ENCODE peak calls at places on chromosomes 13 and 19, in five cellular contexts. V, Q, H, C and A are unnamed samples.

GRCh38 chr13:23947893-23948292 is 50.6 kb upstream of the C1QTNF9B start:
- DNase-seq in V (no peak), Q (no peak), H (no peak), C (no peak), A (no peak)

GRCh38 chr13:97257800-97258799 is 36.0 kb downstream of the MBNL2 start:
- DNase-seq in V (no peak), Q (peak), H (no peak), C (peak), A (no peak)

GRCh38 chr13:74066937-74067336 is 67.3 kb downstream of the KLF12 start:
- DNase-seq in V (no peak), Q (no peak), H (no peak), C (no peak), A (no peak)

GRCh38 chr13:60572003-60572792 is 175.2 kb downstream of the TDRD3 start:
- DNase-seq in V (no peak), Q (no peak), H (no peak), C (peak), A (no peak)

GRCh38 chr19:3061214-3062161 is 807 bp downstream of the TLE5 start:
- DNase-seq in V (no peak), Q (no peak), H (peak), C (no peak), A (peak)

GRCh38 chr13:49341517-49341916 is 93.8 kb downstream of the CDADC1 start:
- DNase-seq in V (no peak), Q (no peak), H (no peak), C (no peak), A (no peak)

GRCh38 chr19:29372461-29372860 is 153.3 kb upstream of the VSTM2B start:
- DNase-seq in V (no peak), Q (no peak), H (no peak), C (no peak), A (no peak)

GRCh38 chr13:109778102-109778542 is 8.3 kb downstream of the IRS2 start:
- DNase-seq in V (peak), Q (no peak), H (peak), C (no peak), A (no peak)

GRCh38 chr19:19591133-19591825 is 27.2 kb downstream of the PBX4 start:
- DNase-seq in V (no peak), Q (peak), H (peak), C (peak), A (peak)

GRCh38 chr19:22030680-22031079 is 19.9 kb upstream of the ZNF208 start:
- DNase-seq in V (no peak), Q (no peak), H (no peak), C (no peak), A (no peak)

GRCh38 chr13:23739597-23739996 is 149.6 kb downstream of the MIPEP start:
- DNase-seq in V (no peak), Q (no peak), H (no peak), C (no peak), A (no peak)

GRCh38 chr13:42078113-42078769 is 29.8 kb downstream of the DGKH start:
- DNase-seq in V (no peak), Q (no peak), H (no peak), C (peak), A (no peak)

GRCh38 chr19:38039966-38040365 is 133.0 kb downstream of the SIPA1L3 start:
- DNase-seq in V (no peak), Q (no peak), H (no peak), C (no peak), A (no peak)

GRCh38 chr19:40284501-40285352 is at the start of gene AKT2:
- DNase-seq in V (no peak), Q (peak), H (no peak), C (no peak), A (peak)

GRCh38 chr13:26707122-26708006 is 53.2 kb downstream of the GPR12 start:
- DNase-seq in V (peak), Q (no peak), H (no peak), C (peak), A (no peak)

GRCh38 chr19:2385053-2385721 is 25.1 kb downstream of the TMPRSS9 start:
- DNase-seq in V (no peak), Q (no peak), H (peak), C (peak), A (no peak)

GRCh38 chr13:109700176-109700575 is 86.2 kb downstream of the IRS2 start:
- DNase-seq in V (no peak), Q (no peak), H (peak), C (no peak), A (no peak)

GRCh38 chr13:99606322-99607089 is 105.2 kb downstream of the TM9SF2 start:
- DNase-seq in V (peak), Q (no peak), H (peak), C (peak), A (peak)
- TF ChIP-seq POLR2AphosphoS5 in V (peak), Q (peak), H (peak), C (peak), A (peak)

GRCh38 chr19:43501661-43502418 is 2.7 kb downstream of the PHLDB3 start:
- DNase-seq in V (no peak), Q (no peak), H (no peak), C (no peak), A (no peak)
- TF ChIP-seq POLR2AphosphoS5 in V (no peak), Q (no peak), H (no peak), C (no peak), A (no peak)

DNA sequence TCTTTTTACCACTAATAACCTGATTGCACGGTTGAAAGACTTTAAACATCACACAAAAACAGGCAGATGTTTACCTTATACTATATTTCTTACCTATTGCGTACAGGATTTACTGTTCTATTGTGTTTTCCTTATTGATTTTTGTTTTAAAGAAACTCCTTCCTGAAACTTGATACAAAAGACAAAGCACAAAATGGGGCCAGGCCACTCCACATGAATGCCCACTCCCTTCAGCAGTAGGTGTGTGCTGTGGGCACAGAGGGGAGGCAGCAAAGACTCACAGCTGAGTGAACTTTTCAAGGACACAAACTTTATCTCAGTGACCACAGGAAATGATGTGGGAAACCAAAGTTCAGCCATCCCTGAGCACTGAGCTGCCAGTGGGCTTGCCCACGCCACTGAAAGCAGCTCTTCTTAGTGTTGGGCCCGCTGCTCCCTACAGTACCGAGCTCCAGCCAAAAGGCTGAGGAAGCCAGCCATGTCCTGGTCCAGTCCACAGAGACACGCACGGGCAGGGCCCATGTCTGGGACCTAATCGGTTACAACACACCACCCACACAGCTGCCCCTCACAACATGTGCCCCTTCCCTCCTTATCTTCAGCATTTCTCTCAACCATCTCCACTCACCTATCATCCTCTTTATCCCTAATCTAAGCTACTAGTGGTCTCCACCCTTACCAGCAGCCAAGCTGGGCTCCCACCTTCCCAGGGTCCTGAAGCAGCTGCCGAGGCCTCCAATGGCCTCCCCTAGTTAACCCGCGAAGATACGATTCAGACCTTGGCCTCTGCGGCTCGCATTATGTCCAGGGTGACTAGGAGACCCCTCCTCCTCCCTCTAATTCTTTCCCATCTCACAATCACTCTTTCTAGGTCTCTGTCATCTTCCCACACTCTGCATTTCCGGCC is 39.5 kb downstream of the ATP7B start:
- DNase-seq in V (peak), Q (no peak), H (no peak), C (peak), A (no peak)
- TF ChIP-seq POLR2AphosphoS5 in V (no peak), Q (no peak), H (no peak), C (no peak), A (no peak)

GRCh38 chr13:57507752-57508463 is 123.6 kb upstream of the PCDH17 start:
- DNase-seq in V (no peak), Q (no peak), H (no peak), C (no peak), A (no peak)
- TF ChIP-seq POLR2AphosphoS5 in V (no peak), Q (no peak), H (no peak), C (no peak), A (no peak)

GRCh38 chr13:65966991-65967451 is 1263.1 kb downstream of the PCDH9 start:
- DNase-seq in V (no peak), Q (no peak), H (no peak), C (peak), A (no peak)
- TF ChIP-seq POLR2AphosphoS5 in V (no peak), Q (no peak), H (no peak), C (no peak), A (no peak)

DNA sequence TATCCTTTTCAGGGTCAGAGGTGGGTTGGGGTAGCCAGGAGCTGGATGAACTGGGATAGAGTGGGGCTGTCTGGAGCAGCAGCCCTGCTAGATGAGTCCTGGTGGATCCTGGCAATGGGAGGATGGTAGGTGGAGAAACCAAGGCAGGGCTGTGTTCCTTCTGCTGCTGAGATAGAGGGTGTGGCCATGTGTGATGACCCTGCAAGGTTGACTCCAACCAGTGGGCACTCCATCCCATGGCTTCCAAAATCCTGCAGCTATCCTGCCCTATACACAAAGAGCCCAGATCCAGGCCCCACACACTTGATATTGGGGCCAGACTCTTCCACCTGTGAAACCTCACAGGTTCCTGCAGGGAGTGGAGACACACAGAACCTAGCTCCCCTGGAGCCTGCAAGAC is 2.4 kb upstream of the ZNF446 start:
- DNase-seq in V (no peak), Q (no peak), H (no peak), C (no peak), A (no peak)
- TF ChIP-seq POLR2AphosphoS5 in V (no peak), Q (no peak), H (no peak), C (no peak), A (no peak)